ENCODE peak calls at places on chromosome 1, in four cellular contexts. J is ELR; Q is stimulated activated naive CD8-positive, alpha-beta T cell treated with anti-CD3 and anti-CD28 coated beads, Interleukin-15, Interleukin-2, amounts not matched to agents 100 U/mL and 50 U/mL, for 24 hours; T is ACHN. S is an unnamed sample.

GRCh38 chr1:36366091-36366661 is 19.5 kb downstream of the STK40 start:
- DNase-seq in Q (peak), T (no peak), J (peak), S (no peak)

GRCh38 chr1:78370779-78371482 is 119.8 kb upstream of the PTGFR start:
- DNase-seq in J (peak), T (no peak), Q (no peak), S (no peak)

GRCh38 chr1:5764464-5764863 is 227.8 kb downstream of the NPHP4 start:
- DNase-seq in T (no peak), J (no peak), Q (no peak), S (no peak)

GRCh38 chr1:53771648-53772047 is 32.7 kb upstream of the GLIS1 start:
- DNase-seq in J (peak), T (no peak), Q (no peak), S (peak)

GRCh38 chr1:196659471-196659870 is 7.6 kb downstream of the CFH start:
- DNase-seq in J (no peak), T (no peak), Q (no peak), S (no peak)

GRCh38 chr1:233281711-233282581 is 13.6 kb downstream of the PCNX2 start:
- DNase-seq in Q (peak), J (no peak), T (no peak), S (peak)

GRCh38 chr1:103790172-103790571 is 40.5 kb downstream of the AMY1C start:
- DNase-seq in J (no peak), Q (no peak), T (no peak), S (no peak)

GRCh38 chr1:152801333-152801732 is 4.8 kb downstream of the LCE1D start:
- DNase-seq in T (no peak), J (no peak), Q (no peak), S (no peak)

GRCh38 chr1:31888281-31888680 is 49.9 kb downstream of the PTP4A2 start:
- DNase-seq in J (no peak), T (no peak), Q (no peak), S (no peak)